ENCODE peak calls at places on chromosomes 6 and 20, in four cellular contexts. One of them, this sample, is unnamed.

GRCh38 chr20:31603822-31604566 is 1.1 kb upstream of the ID1 start:
- DNase-seq in GM13976: peak; percentile 91
- DNase-seq in brain microvascular endothelial cell: peak; percentile 98
- DNase-seq in progenitor cell of endocrine pancreas: peak; percentile 100
- DNase-seq in this sample: peak; percentile 95

GRCh38 chr6:36197739-36198221 is 1.2 kb downstream of the BRPF3 start:
- DNase-seq in progenitor cell of endocrine pancreas: no peak
- DNase-seq in GM13976: no peak
- DNase-seq in brain microvascular endothelial cell: no peak
- DNase-seq in this sample: no peak

GRCh38 chr6:122709922-122710512 is 69.5 kb upstream of the FABP7 start:
- DNase-seq in brain microvascular endothelial cell: no peak
- DNase-seq in GM13976: peak; percentile 9
- DNase-seq in progenitor cell of endocrine pancreas: no peak
- DNase-seq in this sample: no peak

GRCh38 chr20:35248641-35249475 is 22.4 kb downstream of the MMP24 start:
- DNase-seq in GM13976: no peak
- DNase-seq in progenitor cell of endocrine pancreas: no peak
- DNase-seq in brain microvascular endothelial cell: no peak
- DNase-seq in this sample: no peak

GRCh38 chr20:8049321-8049720 is 29.8 kb upstream of the TMX4 start:
- DNase-seq in progenitor cell of endocrine pancreas: no peak
- DNase-seq in GM13976: no peak
- DNase-seq in brain microvascular endothelial cell: no peak
- DNase-seq in this sample: no peak

GRCh38 chr20:63099426-63100267 is 92.9 kb upstream of the BHLHE23 start:
- DNase-seq in brain microvascular endothelial cell: no peak
- DNase-seq in progenitor cell of endocrine pancreas: no peak
- DNase-seq in GM13976: no peak
- DNase-seq in this sample: no peak

GRCh38 chr6:57174511-57174907 is 2.4 kb downstream of the BAG2 start:
- DNase-seq in brain microvascular endothelial cell: no peak
- DNase-seq in GM13976: no peak
- DNase-seq in progenitor cell of endocrine pancreas: no peak
- DNase-seq in this sample: no peak

GRCh38 chr6:90197854-90198496 is 98.7 kb downstream of the BACH2 start:
- DNase-seq in GM13976: no peak
- DNase-seq in brain microvascular endothelial cell: no peak
- DNase-seq in progenitor cell of endocrine pancreas: no peak
- DNase-seq in this sample: no peak

GRCh38 chr20:15619341-15619740 is 953.9 kb downstream of the KIF16B start:
- DNase-seq in brain microvascular endothelial cell: no peak
- DNase-seq in GM13976: no peak
- DNase-seq in progenitor cell of endocrine pancreas: no peak
- DNase-seq in this sample: no peak

GRCh38 chr6:153790881-153791473 is 248.1 kb upstream of the OPRM1 start:
- DNase-seq in brain microvascular endothelial cell: peak; percentile 30
- DNase-seq in GM13976: no peak
- DNase-seq in progenitor cell of endocrine pancreas: no peak
- DNase-seq in this sample: peak; percentile 18
- TF ChIP-seq CTCF in brain microvascular endothelial cell: peak; percentile 42
- TF ChIP-seq CTCF in GM13976: peak; percentile 23
- TF ChIP-seq CTCF in progenitor cell of endocrine pancreas: peak; percentile 16
- TF ChIP-seq CTCF in this sample: peak; percentile 43

DNA sequence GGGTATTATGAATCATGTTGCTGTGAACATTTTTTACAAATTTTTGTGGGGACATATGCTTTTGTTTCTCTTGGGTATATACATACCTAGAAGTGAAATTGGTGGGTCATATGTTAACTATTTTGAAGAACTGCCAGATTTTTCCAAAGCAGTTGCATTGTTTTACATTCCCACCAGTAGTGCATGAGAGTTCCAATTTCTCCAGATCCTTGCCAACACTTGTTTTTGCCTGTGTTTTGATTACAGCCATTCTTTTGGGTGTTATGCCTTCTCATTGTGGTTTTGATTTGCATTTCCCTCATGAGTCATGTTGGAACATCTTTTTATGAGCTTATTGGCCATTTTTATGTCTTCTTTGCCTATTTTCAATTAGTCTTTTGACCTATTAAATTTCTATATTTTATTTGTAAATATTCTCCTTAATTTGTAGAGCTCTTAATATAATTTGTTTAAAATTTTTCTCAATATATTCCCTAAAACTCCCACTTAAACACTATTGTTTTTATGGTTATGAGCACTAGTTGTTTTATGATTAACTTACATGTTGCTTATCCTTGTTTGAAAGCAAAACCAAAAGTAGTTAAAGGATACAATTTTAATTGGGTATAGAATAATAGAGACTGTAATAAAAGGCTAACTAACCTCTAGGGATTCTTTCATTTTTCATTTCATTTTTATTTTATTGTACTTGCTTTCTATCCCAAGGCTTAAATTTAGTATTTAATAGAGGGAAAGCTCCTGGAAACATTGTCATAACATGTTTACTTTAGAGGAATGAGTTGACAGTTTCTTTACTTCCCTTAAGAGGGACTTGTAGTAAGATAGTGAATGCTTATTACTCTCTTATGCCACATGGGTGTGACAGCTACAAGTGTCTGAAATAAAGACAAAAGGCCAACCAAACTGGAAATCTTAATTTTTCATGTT is 5.5 kb downstream of the UBR2 start:
- DNase-seq in brain microvascular endothelial cell: peak; percentile 90
- DNase-seq in GM13976: no peak
- DNase-seq in progenitor cell of endocrine pancreas: no peak
- DNase-seq in this sample: no peak
- TF ChIP-seq CTCF in brain microvascular endothelial cell: peak; percentile 7
- TF ChIP-seq CTCF in GM13976: no peak
- TF ChIP-seq CTCF in progenitor cell of endocrine pancreas: no peak
- TF ChIP-seq CTCF in this sample: no peak

DNA sequence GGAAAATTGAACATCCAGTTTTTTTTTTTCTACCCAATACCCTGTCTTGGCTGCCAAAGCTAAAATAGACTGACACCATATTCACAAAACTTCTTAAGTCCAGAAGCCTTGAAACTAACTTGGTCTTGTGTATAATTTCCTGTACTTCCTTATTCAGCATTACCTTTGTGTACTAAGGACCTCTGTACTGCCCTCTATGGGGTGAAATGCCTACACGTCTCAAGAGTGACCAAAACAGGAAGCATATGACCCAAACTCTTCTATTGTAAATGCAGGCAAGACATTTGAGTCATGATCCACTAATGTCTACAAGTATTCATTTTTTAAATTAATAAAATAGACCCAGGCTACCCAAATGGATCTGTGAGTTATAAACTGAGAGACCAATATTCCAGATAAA is 50.4 kb downstream of the HMGCLL1 start:
- DNase-seq in brain microvascular endothelial cell: peak; percentile 35
- DNase-seq in GM13976: peak; percentile 5
- DNase-seq in progenitor cell of endocrine pancreas: no peak
- DNase-seq in this sample: no peak
- TF ChIP-seq CTCF in brain microvascular endothelial cell: peak; percentile 52
- TF ChIP-seq CTCF in GM13976: no peak
- TF ChIP-seq CTCF in progenitor cell of endocrine pancreas: peak; percentile 44
- TF ChIP-seq CTCF in this sample: peak; percentile 52

GRCh38 chr6:18276610-18277009 is 12.3 kb upstream of the DEK start:
- DNase-seq in GM13976: no peak
- DNase-seq in brain microvascular endothelial cell: no peak
- DNase-seq in progenitor cell of endocrine pancreas: no peak
- DNase-seq in this sample: no peak

GRCh38 chr6:18284261-18284660 is 19.9 kb upstream of the DEK start:
- DNase-seq in progenitor cell of endocrine pancreas: no peak
- DNase-seq in GM13976: no peak
- DNase-seq in brain microvascular endothelial cell: no peak
- DNase-seq in this sample: no peak

GRCh38 chr6:18280084-18280483 is 15.8 kb upstream of the DEK start:
- DNase-seq in progenitor cell of endocrine pancreas: no peak
- DNase-seq in brain microvascular endothelial cell: no peak
- DNase-seq in GM13976: no peak
- DNase-seq in this sample: no peak

GRCh38 chr6:18277181-18278006 is 13.1 kb upstream of the DEK start:
- DNase-seq in GM13976: no peak
- DNase-seq in brain microvascular endothelial cell: no peak
- DNase-seq in progenitor cell of endocrine pancreas: peak; percentile 17
- DNase-seq in this sample: peak; percentile 8

DNA sequence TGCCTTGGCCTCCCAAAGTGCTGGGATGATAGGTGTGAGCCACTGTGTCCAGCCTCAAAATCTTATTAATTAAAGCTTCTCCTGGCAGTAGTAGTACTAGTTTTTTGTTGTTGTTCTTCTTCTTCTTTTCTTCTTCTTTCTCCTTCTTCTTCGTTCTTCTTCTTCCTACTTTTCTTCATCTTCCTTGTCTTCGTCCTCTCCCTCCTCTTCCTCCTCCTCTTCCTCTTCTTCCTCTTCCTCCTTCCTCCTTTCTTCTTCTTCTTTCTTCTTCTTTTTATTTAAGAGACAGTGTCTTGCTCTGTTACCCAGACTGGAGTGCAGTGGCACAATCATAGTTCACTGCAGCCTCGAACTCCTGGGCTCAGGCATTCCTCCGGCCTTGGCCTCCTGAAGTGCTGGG is 17.2 kb upstream of the DEK start:
- DNase-seq in progenitor cell of endocrine pancreas: no peak
- DNase-seq in brain microvascular endothelial cell: no peak
- DNase-seq in GM13976: no peak
- DNase-seq in this sample: no peak
- TF ChIP-seq CTCF in progenitor cell of endocrine pancreas: no peak
- TF ChIP-seq CTCF in brain microvascular endothelial cell: no peak
- TF ChIP-seq CTCF in GM13976: no peak
- TF ChIP-seq CTCF in this sample: no peak

DNA sequence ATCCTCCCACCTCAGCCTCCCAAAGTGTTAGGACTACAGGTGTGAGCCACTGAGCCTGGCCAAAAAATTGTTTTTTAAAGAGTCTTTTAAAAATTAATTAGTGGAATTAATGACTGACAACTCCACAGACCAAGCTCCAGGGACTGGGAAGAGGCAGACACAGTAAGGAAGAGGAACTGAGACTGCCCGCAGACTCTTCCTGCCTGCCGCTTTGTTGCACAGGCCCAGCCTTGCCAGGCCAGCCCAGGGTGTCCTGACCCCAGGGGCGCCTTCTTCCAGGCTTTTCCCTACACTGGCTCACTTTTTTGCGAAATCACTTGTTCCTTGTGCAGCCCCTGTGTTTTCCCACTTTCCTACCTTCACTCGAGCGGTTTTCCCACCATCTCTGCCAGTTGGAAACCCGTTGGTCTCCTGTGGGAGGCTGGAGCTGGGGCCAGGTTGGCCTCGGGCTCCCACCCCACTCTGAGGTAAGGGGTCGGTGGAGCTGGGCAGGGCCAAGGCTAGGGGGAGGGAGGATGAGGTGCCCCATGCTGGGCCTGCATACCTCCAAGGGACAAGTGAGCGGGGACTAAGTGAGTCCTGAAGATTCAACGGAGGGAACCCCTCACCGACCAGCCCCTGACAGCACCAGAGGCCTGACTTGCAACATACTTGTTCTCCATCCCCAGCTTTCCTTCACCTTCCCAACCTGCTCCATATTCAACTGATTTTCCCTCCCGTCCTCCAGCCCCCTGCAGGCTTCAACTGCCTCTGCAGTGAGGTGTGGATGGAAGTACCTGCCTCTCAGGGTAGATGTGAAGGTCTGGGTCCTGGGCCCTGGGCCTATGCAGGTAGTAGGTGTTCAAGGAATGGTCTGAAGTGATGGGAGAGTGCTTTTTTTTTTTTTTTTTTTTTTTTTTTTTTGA is 23.5 kb upstream of the SMIM29 start:
- DNase-seq in progenitor cell of endocrine pancreas: no peak
- DNase-seq in GM13976: peak; percentile 30
- DNase-seq in brain microvascular endothelial cell: no peak
- DNase-seq in this sample: no peak
- TF ChIP-seq CTCF in progenitor cell of endocrine pancreas: no peak
- TF ChIP-seq CTCF in GM13976: no peak
- TF ChIP-seq CTCF in brain microvascular endothelial cell: peak; percentile 37
- TF ChIP-seq CTCF in this sample: no peak

GRCh38 chr6:11912420-11912819 is 99.7 kb upstream of the HIVEP1 start:
- DNase-seq in GM13976: no peak
- DNase-seq in brain microvascular endothelial cell: no peak
- DNase-seq in progenitor cell of endocrine pancreas: no peak
- DNase-seq in this sample: no peak
- TF ChIP-seq CTCF in GM13976: no peak
- TF ChIP-seq CTCF in brain microvascular endothelial cell: peak; percentile 29
- TF ChIP-seq CTCF in progenitor cell of endocrine pancreas: no peak
- TF ChIP-seq CTCF in this sample: peak; percentile 26

GRCh38 chr6:169640983-169641382 is 60.8 kb downstream of the WDR27 start:
- DNase-seq in GM13976: no peak
- DNase-seq in progenitor cell of endocrine pancreas: no peak
- DNase-seq in brain microvascular endothelial cell: no peak
- DNase-seq in this sample: no peak

GRCh38 chr6:169639653-169640278 is 62.1 kb downstream of the WDR27 start:
- DNase-seq in brain microvascular endothelial cell: no peak
- DNase-seq in GM13976: no peak
- DNase-seq in progenitor cell of endocrine pancreas: no peak
- DNase-seq in this sample: no peak

GRCh38 chr6:169641461-169642085 is 60.3 kb downstream of the WDR27 start:
- DNase-seq in GM13976: no peak
- DNase-seq in progenitor cell of endocrine pancreas: no peak
- DNase-seq in brain microvascular endothelial cell: no peak
- DNase-seq in this sample: no peak

GRCh38 chr6:169638915-169639314 is 62.9 kb downstream of the WDR27 start:
- DNase-seq in GM13976: no peak
- DNase-seq in brain microvascular endothelial cell: no peak
- DNase-seq in progenitor cell of endocrine pancreas: no peak
- DNase-seq in this sample: no peak

DNA sequence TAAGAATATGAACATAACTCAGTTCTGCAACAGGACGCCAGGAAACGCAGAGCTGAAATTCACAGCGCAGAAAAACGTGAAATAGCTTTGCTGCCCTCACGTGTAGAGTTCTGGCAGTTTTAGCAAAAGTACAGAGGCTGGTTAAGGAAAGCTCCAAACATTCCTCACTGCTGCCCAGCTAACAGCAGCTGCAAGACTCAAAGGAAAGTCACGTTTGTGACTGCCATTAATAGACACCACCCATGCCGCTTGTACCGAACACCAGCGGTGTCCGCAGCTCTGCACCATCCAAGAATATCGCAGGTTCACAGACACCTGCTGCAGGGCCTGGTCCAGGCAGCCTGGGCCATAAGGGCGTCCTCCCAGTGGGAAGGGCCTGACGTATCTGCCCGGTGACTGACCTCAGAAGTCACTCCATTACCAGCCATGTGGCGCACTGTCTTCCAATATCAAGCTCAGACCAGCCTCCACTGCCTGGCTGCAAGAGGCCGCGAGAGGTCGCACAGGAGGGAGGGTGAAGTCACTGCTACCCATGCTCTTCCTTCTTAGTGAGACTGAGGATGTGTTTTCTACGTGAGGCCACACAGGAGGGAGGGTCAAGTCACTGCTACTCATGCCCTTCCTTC is 61.4 kb downstream of the WDR27 start:
- DNase-seq in GM13976: no peak
- DNase-seq in brain microvascular endothelial cell: no peak
- DNase-seq in progenitor cell of endocrine pancreas: no peak
- DNase-seq in this sample: no peak
- TF ChIP-seq CTCF in GM13976: no peak
- TF ChIP-seq CTCF in brain microvascular endothelial cell: no peak
- TF ChIP-seq CTCF in progenitor cell of endocrine pancreas: no peak
- TF ChIP-seq CTCF in this sample: no peak

GRCh38 chr20:57265649-57266250 is 691 bp downstream of the BMP7 start:
- DNase-seq in GM13976: no peak
- DNase-seq in brain microvascular endothelial cell: no peak
- DNase-seq in progenitor cell of endocrine pancreas: peak; percentile 30
- DNase-seq in this sample: peak; percentile 23
- TF ChIP-seq CTCF in GM13976: no peak
- TF ChIP-seq CTCF in brain microvascular endothelial cell: no peak
- TF ChIP-seq CTCF in progenitor cell of endocrine pancreas: no peak
- TF ChIP-seq CTCF in this sample: peak; percentile 11

This sample was measured in neural crest cell.